ENCODE peak calls at places on chromosomes 11 and 22, in four cellular contexts. E is IMR-90; J is CD4-positive, alpha-beta memory T cell; U is GM12878. A is an unnamed sample. For H3K27me3 and H3K36me3, the result is how much of the 10 kb centered on the place peaks cover.

GRCh38 chr22:41576877-41577276 is 12.8 kb downstream of the PMM1 start:
- DNase-seq in J (peak), E (peak), U (no peak), A (no peak)

GRCh38 chr11:120383518-120384155 is 47.4 kb downstream of the ARHGEF12 start:
- DNase-seq in U (no peak), E (no peak), J (no peak), A (no peak)

GRCh38 chr11:115502636-115503082 is 1.6 kb downstream of the CADM1 start:
- DNase-seq in E (no peak), J (no peak), U (no peak), A (no peak)

GRCh38 chr11:34749666-34750659 is 129.1 kb downstream of the EHF start:
- DNase-seq in J (no peak), U (no peak), E (peak), A (peak)

GRCh38 chr11:11078344-11078743 is 220.5 kb upstream of the ZBED5 start:
- DNase-seq in U (no peak), E (peak), J (no peak), A (no peak)

GRCh38 chr22:49768961-49769690 is 58.5 kb downstream of the BRD1 start:
- DNase-seq in J (no peak), U (no peak), E (peak), A (no peak)

GRCh38 chr22:46635756-46636155 is 15.6 kb downstream of the GRAMD4 start:
- DNase-seq in J (no peak), E (no peak), U (no peak), A (no peak)

GRCh38 chr11:73154178-73154577 is 12.1 kb upstream of the FCHSD2 start:
- DNase-seq in U (peak), E (no peak), J (peak), A (no peak)

GRCh38 chr22:46974631-46975585 is 212.5 kb downstream of the TBC1D22A start:
- DNase-seq in U (no peak), E (no peak), J (no peak), A (no peak)

GRCh38 chr22:38572065-38572464 is 2.1 kb upstream of the DMC1 start:
- DNase-seq in J (peak), E (peak), U (peak), A (no peak)

GRCh38 chr11:1193326-1194230 is 29.3 kb upstream of the MUC5B start:
- DNase-seq in E (no peak), J (no peak), U (no peak), A (no peak)

GRCh38 chr11:67381244-67381972 is 8.0 kb upstream of the CLCF1 start:
- DNase-seq in J (no peak), U (no peak), E (no peak), A (no peak)

GRCh38 chr11:94402355-94402754 is 1.1 kb upstream of the GPR83 start:
- DNase-seq in J (no peak), E (no peak), U (no peak), A (no peak)

GRCh38 chr11:15907806-15908205 is 448.5 kb downstream of the SOX6 start:
- DNase-seq in E (no peak), U (no peak), J (no peak), A (no peak)

GRCh38 chr22:37601540-37602442 is 6.8 kb upstream of the GGA1 start:
- DNase-seq in U (peak), E (peak), J (no peak), A (peak)

GRCh38 chr11:69699213-69699612 is 4.6 kb downstream of the FGF19 start:
- DNase-seq in U (no peak), J (no peak), E (no peak), A (no peak)
- H3K27me3 ChIP-seq in U (under half), J (under half), E (half or more), A (under half)

GRCh38 chr22:24506802-24507438 is 11.8 kb downstream of the UPB1 start:
- DNase-seq in J (no peak), E (peak), U (no peak), A (no peak)
- H3K36me3 ChIP-seq in J (under half), E (under half), U (under half), A (under half)

DNA sequence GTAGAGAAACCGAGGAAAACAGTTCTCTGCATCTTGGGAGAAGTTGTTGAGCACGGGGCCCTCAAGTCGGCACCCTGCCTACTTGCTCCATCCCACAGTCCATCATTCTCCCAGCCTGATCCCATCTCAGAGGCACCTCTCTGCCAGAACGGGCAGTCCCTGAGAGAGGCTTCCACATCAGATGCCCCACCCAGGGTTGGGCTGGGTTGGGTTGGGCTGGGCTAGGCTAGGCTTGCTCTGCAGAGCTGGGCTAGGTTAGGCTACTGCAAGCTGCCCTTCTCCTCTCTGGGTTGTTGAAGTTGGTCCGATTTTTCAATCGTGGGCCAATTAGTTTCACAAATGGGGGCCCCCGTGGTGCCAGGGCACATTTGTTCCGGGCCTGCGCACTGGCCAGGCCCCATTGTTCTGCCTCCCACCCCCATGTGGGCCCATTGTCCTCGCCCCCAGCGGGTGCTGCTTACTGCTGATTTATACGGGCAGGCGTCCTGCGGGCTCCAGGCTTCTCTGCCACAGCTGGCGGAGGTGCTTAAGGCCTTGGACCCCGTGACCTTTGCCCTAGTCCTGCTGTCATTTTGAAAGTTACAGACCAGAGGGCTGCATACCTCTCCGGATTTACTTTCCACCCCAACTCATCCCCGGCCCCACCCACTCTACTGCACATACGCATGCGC is 63.7 kb upstream of the NNMT start:
- DNase-seq in U (no peak), E (no peak), J (no peak), A (no peak)
- H3K27me3 ChIP-seq in U (under half), E (under half), J (under half), A (under half)

GRCh38 chr22:18113680-18114394 is 3.2 kb downstream of the TUBA8 start:
- DNase-seq in J (no peak), U (no peak), E (no peak), A (no peak)
- H3K36me3 ChIP-seq in J (under half), U (under half), E (under half), A (under half)

DNA sequence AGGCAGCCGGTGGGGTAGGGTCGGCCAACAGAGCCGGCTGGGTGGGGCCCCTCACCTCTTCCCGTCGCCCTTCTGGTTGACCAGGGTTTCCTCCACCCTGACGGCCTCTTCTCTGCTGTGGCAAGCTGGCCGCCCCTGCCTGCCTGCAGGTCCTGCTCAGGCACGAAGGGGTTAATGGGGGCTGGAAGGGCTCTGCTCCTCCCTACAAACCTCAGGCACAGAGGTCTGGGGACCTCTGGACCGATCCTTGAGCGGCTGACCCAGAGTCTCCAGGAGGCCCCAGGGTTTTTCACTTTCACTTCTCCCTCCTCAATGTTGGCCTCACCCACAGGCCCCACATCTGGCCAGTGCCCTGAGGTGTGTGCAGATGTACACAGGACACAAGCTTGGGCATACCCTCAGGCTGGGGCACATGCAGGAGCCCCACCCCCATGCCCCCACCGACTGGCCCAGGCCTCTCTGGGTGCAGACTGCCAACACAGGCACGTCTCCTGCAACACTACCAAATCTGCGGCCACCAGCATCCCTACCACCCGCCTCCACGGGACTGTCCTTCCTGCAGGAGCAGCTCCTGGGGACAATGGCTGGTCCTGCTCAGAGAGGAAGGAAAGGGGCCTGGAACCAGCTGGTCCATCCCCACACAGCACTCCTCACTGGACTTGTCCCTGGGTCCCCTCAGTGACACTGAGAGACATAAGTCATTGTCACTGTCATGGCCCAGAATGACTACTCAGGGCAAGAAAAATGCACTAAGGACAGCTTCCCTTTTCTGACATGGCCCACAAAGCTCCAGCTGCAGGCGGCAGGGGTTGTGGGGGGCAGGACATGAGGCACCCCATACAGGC is 3.2 kb upstream of the TBX1 start:
- DNase-seq in E (no peak), J (no peak), U (no peak), A (no peak)
- H3K27me3 ChIP-seq in E (half or more), J (under half), U (under half), A (half or more)

A was measured in kidney epithelial cell.